ENCODE peak calls at places on chromosomes 2 and 18, in six cellular contexts. One of them, this sample, is unnamed.

GRCh38 chr2:226701052-226701451 is 98.6 kb downstream of the IRS1 start:
- DNase-seq in endodermal cell: no peak
- DNase-seq in A172: no peak
- DNase-seq in body of pancreas: peak; percentile 11
- DNase-seq in foreskin melanocyte: no peak
- DNase-seq in left cardiac atrium: no peak
- DNase-seq in this sample: no peak

GRCh38 chr2:72149556-72150156 is 2.0 kb upstream of the CYP26B1 start:
- DNase-seq in A172: no peak
- DNase-seq in endodermal cell: no peak
- DNase-seq in left cardiac atrium: peak; percentile 23
- DNase-seq in foreskin melanocyte: no peak
- DNase-seq in body of pancreas: peak; percentile 6
- DNase-seq in this sample: no peak

GRCh38 chr2:239832101-239832994 is 192.8 kb downstream of the NDUFA10 start:
- DNase-seq in body of pancreas: no peak
- DNase-seq in foreskin melanocyte: peak; percentile 73
- DNase-seq in A172: no peak
- DNase-seq in left cardiac atrium: no peak
- DNase-seq in endodermal cell: peak; percentile 13
- DNase-seq in this sample: no peak

GRCh38 chr2:234630676-234631350 is 133.9 kb upstream of the ARL4C start:
- DNase-seq in body of pancreas: no peak
- DNase-seq in foreskin melanocyte: peak; percentile 17
- DNase-seq in endodermal cell: no peak
- DNase-seq in A172: no peak
- DNase-seq in left cardiac atrium: no peak
- DNase-seq in this sample: no peak

GRCh38 chr18:38174594-38174993 is 609.0 kb upstream of the CELF4 start:
- DNase-seq in A172: no peak
- DNase-seq in left cardiac atrium: no peak
- DNase-seq in body of pancreas: peak; percentile 28
- DNase-seq in endodermal cell: no peak
- DNase-seq in foreskin melanocyte: no peak
- DNase-seq in this sample: no peak

GRCh38 chr2:46939596-46940359 is 24.2 kb upstream of the MCFD2 start:
- DNase-seq in foreskin melanocyte: no peak
- DNase-seq in A172: no peak
- DNase-seq in endodermal cell: no peak
- DNase-seq in left cardiac atrium: no peak
- DNase-seq in body of pancreas: peak; percentile 61
- DNase-seq in this sample: peak; percentile 22

GRCh38 chr2:181275643-181276070 is 181.5 kb upstream of the ITGA4 start:
- DNase-seq in foreskin melanocyte: no peak
- DNase-seq in endodermal cell: peak; percentile 63
- DNase-seq in left cardiac atrium: no peak
- DNase-seq in body of pancreas: no peak
- DNase-seq in A172: no peak
- DNase-seq in this sample: peak; percentile 41

GRCh38 chr18:36579311-36579710 is 249.5 kb downstream of the TPGS2 start:
- DNase-seq in foreskin melanocyte: no peak
- DNase-seq in A172: no peak
- DNase-seq in body of pancreas: no peak
- DNase-seq in left cardiac atrium: no peak
- DNase-seq in endodermal cell: no peak
- DNase-seq in this sample: no peak

GRCh38 chr2:120471166-120471565 is 125.2 kb downstream of the INHBB start:
- DNase-seq in foreskin melanocyte: no peak
- DNase-seq in A172: no peak
- DNase-seq in endodermal cell: peak; percentile 25
- DNase-seq in left cardiac atrium: no peak
- DNase-seq in body of pancreas: no peak
- DNase-seq in this sample: no peak

GRCh38 chr2:48944961-48945360 is 189.4 kb upstream of the LHCGR start:
- DNase-seq in A172: no peak
- DNase-seq in body of pancreas: no peak
- DNase-seq in foreskin melanocyte: no peak
- DNase-seq in left cardiac atrium: no peak
- DNase-seq in endodermal cell: no peak
- DNase-seq in this sample: no peak

GRCh38 chr18:58541789-58542425 is 87.0 kb downstream of the ALPK2 start:
- DNase-seq in foreskin melanocyte: no peak
- DNase-seq in left cardiac atrium: no peak
- DNase-seq in A172: peak; percentile 94
- DNase-seq in body of pancreas: peak; percentile 38
- DNase-seq in endodermal cell: peak; percentile 64
- DNase-seq in this sample: no peak

GRCh38 chr2:28364611-28365010 is 28.0 kb upstream of the FOSL2 start:
- DNase-seq in body of pancreas: no peak
- DNase-seq in A172: peak; percentile 44
- DNase-seq in foreskin melanocyte: no peak
- DNase-seq in endodermal cell: no peak
- DNase-seq in left cardiac atrium: no peak
- DNase-seq in this sample: no peak

GRCh38 chr2:120972286-120972685 is 236.6 kb downstream of the GLI2 start:
- DNase-seq in body of pancreas: no peak
- DNase-seq in endodermal cell: no peak
- DNase-seq in left cardiac atrium: no peak
- DNase-seq in A172: no peak
- DNase-seq in foreskin melanocyte: no peak
- DNase-seq in this sample: no peak

GRCh38 chr2:78999410-78999809 is 26.1 kb upstream of the REG3G start:
- DNase-seq in endodermal cell: no peak
- DNase-seq in left cardiac atrium: no peak
- DNase-seq in A172: peak; percentile 17
- DNase-seq in body of pancreas: no peak
- DNase-seq in foreskin melanocyte: no peak
- DNase-seq in this sample: peak; percentile 31

GRCh38 chr18:8779251-8779650 is 73.9 kb downstream of the MTCL1 start:
- DNase-seq in body of pancreas: no peak
- DNase-seq in left cardiac atrium: no peak
- DNase-seq in A172: no peak
- DNase-seq in endodermal cell: no peak
- DNase-seq in foreskin melanocyte: no peak
- DNase-seq in this sample: no peak

GRCh38 chr2:234670052-234670451 is 173.2 kb upstream of the ARL4C start:
- DNase-seq in A172: peak; percentile 90
- DNase-seq in foreskin melanocyte: no peak
- DNase-seq in left cardiac atrium: no peak
- DNase-seq in endodermal cell: peak; percentile 15
- DNase-seq in body of pancreas: no peak
- DNase-seq in this sample: no peak

GRCh38 chr18:49241852-49242251 is 218.6 kb downstream of the DYM start:
- DNase-seq in foreskin melanocyte: no peak
- DNase-seq in A172: peak; percentile 4
- DNase-seq in endodermal cell: no peak
- DNase-seq in body of pancreas: no peak
- DNase-seq in left cardiac atrium: no peak
- DNase-seq in this sample: no peak

This sample was measured in neural progenitor cell.